ENCODE peak calls at places on chromosomes 4 and X, in ten cellular contexts. B, I, O, D, A, S, M, P, V and L are unnamed samples.

GRCh38 chr4:21656832-21657231 is 291.7 kb downstream of the KCNIP4 start:
- DNase-seq in B (peak; percentile 12), I (no peak), O (no peak), D (no peak), A (peak; percentile 27), S (no peak), M (no peak), P (no peak), V (no peak), L (no peak)

GRCh38 chr4:181647396-181648107 is 595.6 kb upstream of the TENM3 start:
- DNase-seq in B (no peak), I (no peak), O (no peak), D (no peak), A (no peak), S (no peak), M (no peak), P (no peak), V (no peak), L (no peak)

GRCh38 chr4:96713271-96713670 is 873.4 kb downstream of the PDHA2 start:
- DNase-seq in B (no peak), I (no peak), O (no peak), D (no peak), A (no peak), S (no peak), M (no peak), P (no peak), V (no peak), L (no peak)

GRCh38 chr4:105495667-105496066 is 21.8 kb upstream of the PPA2 start:
- DNase-seq in B (no peak), I (no peak), O (no peak), D (no peak), A (no peak), S (no peak), M (no peak), P (no peak), V (no peak), L (no peak)

GRCh38 chr4:4577359-4577875 is 35.6 kb upstream of the STX18 start:
- DNase-seq in B (no peak), I (no peak), O (no peak), D (no peak), A (no peak), S (no peak), M (no peak), P (no peak), V (no peak), L (no peak)

GRCh38 chr4:126777649-126778048 is 855.1 kb upstream of the INTU start:
- DNase-seq in B (no peak), I (no peak), O (no peak), D (no peak), A (peak; percentile 85), S (peak; percentile 25), M (no peak), P (no peak), V (peak; percentile 56), L (no peak)

GRCh38 chr4:98518555-98519267 is 139.7 kb downstream of the TSPAN5 start:
- DNase-seq in B (no peak), I (no peak), O (no peak), D (no peak), A (no peak), S (no peak), M (no peak), P (no peak), V (no peak), L (no peak)

GRCh38 chrX:40922307-40922706 is 162.9 kb upstream of the USP9X start:
- DNase-seq in B (peak; percentile 61), I (no peak), O (no peak), D (no peak), A (no peak), S (peak; percentile 35), M (no peak), P (no peak), V (no peak), L (no peak)

GRCh38 chr4:184851200-184851541 is 25.4 kb upstream of the ACSL1 start:
- DNase-seq in B (no peak), I (no peak), O (peak; percentile 15), D (no peak), A (no peak), S (no peak), M (no peak), P (no peak), V (no peak), L (no peak)

GRCh38 chr4:79623125-79623905 is 215.3 kb upstream of the GK2 start:
- DNase-seq in B (no peak), I (no peak), O (no peak), D (no peak), A (no peak), S (no peak), M (no peak), P (no peak), V (no peak), L (no peak)

GRCh38 chr4:126851391-126851790 is 781.4 kb upstream of the INTU start:
- DNase-seq in B (no peak), I (no peak), O (no peak), D (no peak), A (no peak), S (no peak), M (no peak), P (no peak), V (peak; percentile 27), L (no peak)

GRCh38 chr4:128386761-128387599 is 99.4 kb upstream of the PGRMC2 start:
- DNase-seq in B (peak; percentile 71), I (peak; percentile 88), O (peak; percentile 79), D (peak; percentile 94), A (peak; percentile 86), S (peak; percentile 43), M (peak; percentile 98), P (peak; percentile 93), V (peak; percentile 92), L (no peak)

GRCh38 chr4:108637856-108638255 is 12.5 kb upstream of the OSTC start:
- DNase-seq in B (no peak), I (no peak), O (no peak), D (no peak), A (no peak), S (no peak), M (no peak), P (no peak), V (no peak), L (no peak)
- TF ChIP-seq CTCF in B (no peak), I (no peak), O (no peak), D (no peak), A (peak; percentile 34), S (no peak), M (no peak), P (no peak), V (peak; percentile 35), L (no peak)

GRCh38 chr4:187389420-187389819 is 606.2 kb upstream of the ZFP42 start:
- DNase-seq in B (no peak), I (no peak), O (no peak), D (no peak), A (no peak), S (no peak), M (no peak), P (no peak), V (no peak), L (no peak)
- TF ChIP-seq CTCF in B (no peak), I (no peak), O (no peak), D (no peak), A (no peak), S (no peak), M (no peak), P (no peak), V (no peak), L (no peak)

DNA sequence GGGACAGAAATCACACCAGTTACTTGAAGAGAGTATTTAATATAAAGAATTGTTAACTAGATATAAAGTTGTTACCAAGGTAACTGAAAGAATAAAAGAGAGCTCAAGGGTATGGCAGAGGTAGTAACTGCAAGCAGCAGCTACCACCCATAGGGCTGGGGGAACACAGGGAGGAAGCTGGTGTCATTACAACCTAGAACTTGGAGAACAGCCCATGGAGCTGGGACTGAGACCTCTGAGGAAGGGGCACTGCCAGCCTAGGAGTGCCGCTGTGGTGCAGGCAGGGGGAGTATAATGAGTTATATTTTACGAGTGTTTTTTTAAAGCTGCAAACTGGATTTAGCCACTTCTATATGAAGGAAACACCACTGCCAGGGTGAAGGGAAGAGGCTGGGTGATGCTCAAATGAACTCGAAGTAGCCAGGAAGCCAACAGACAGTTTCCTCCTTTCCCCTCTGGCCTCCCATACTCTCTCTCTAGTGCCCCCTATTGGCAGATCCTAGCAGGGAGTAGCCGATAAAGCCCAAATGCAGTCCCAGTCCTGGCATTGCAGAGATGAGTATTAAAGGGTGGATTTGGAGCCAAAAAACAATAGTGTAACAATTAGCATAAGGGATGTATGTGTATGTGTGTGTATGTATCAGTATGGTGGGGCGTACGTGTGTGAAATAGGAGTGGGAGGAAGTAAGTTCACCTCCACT is 213.7 kb upstream of the LDB2 start:
- DNase-seq in B (peak; percentile 13), I (no peak), O (no peak), D (no peak), A (no peak), S (peak; percentile 48), M (peak; percentile 60), P (no peak), V (no peak), L (no peak)
- TF ChIP-seq CTCF in B (peak; percentile 33), I (peak; percentile 44), O (no peak), D (no peak), A (peak; percentile 40), S (peak; percentile 56), M (peak; percentile 31), P (peak; percentile 19), V (peak; percentile 45), L (no peak)

GRCh38 chr4:153465145-153465544 is 1.0 kb upstream of the TMEM131L start:
- DNase-seq in B (no peak), I (no peak), O (no peak), D (no peak), A (no peak), S (no peak), M (no peak), P (no peak), V (no peak), L (no peak)

GRCh38 chr4:153466637-153467153 is 535 bp downstream of the TMEM131L start:
- DNase-seq in B (no peak), I (no peak), O (no peak), D (peak; percentile 45), A (no peak), S (no peak), M (no peak), P (no peak), V (no peak), L (no peak)

GRCh38 chr4:153465922-153466636 is at the start of gene TMEM131L:
- DNase-seq in B (peak; percentile 83), I (peak; percentile 71), O (peak; percentile 72), D (peak; percentile 76), A (no peak), S (peak; percentile 92), M (peak; percentile 93), P (peak; percentile 80), V (no peak), L (peak; percentile 60)

GRCh38 chr4:153464068-153464467 is 2.1 kb upstream of the TMEM131L start:
- DNase-seq in B (no peak), I (no peak), O (no peak), D (no peak), A (no peak), S (peak; percentile 84), M (no peak), P (no peak), V (no peak), L (no peak)

DNA sequence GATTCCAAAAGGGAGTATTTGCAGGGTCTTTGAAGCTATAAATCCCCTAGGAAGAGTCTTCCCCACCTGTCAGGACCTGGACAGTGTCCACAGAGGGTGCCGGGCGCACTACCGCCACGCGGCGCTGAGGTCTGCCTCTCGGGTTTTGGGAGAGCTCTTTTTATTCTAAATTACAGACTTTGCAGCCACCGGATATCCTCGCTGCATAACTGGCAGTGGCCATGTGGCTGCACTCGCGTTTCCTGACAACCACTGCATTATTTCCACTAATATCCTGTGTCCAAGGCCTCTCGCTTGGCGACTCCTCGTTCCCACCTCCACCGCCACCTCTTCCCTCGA is 608 bp upstream of the TMEM131L start:
- DNase-seq in B (peak; percentile 60), I (peak; percentile 51), O (peak; percentile 58), D (peak; percentile 66), A (no peak), S (peak; percentile 49), M (peak; percentile 92), P (peak; percentile 49), V (no peak), L (peak; percentile 48)
- TF ChIP-seq CTCF in B (peak; percentile 35), I (peak; percentile 38), O (no peak), D (peak; percentile 28), A (peak; percentile 37), S (peak; percentile 5), M (peak; percentile 49), P (peak; percentile 31), V (peak; percentile 14), L (no peak)